ENCODE peak calls at places on chromosomes 5 and 9, in six cellular contexts. G is type B pancreatic cell, H is AG09309, C is A549, K is prostate gland, U is mesothelial cell of epicardium. R is an unnamed sample.

GRCh38 chr5:42703238-42703637 is 53.4 kb upstream of the CCDC152 start:
- DNase-seq in G (no peak), H (no peak), C (no peak), K (no peak), U (no peak), R (no peak)

GRCh38 chr5:10533218-10533617 is 30.7 kb upstream of the ANKRD33B start:
- DNase-seq in G (no peak), H (no peak), C (no peak), K (no peak), U (no peak), R (no peak)

GRCh38 chr5:142491260-142491659 is 166.4 kb upstream of the SPRY4 start:
- DNase-seq in G (no peak), H (no peak), C (no peak), K (no peak), U (no peak), R (no peak)

GRCh38 chr9:70159630-70160029 is 99.1 kb upstream of the SMC5 start:
- DNase-seq in G (no peak), H (peak), C (no peak), K (no peak), U (no peak), R (no peak)

GRCh38 chr5:39217365-39218281 is 1.7 kb downstream of the FYB1 start:
- DNase-seq in G (no peak), H (peak), C (peak), K (peak), U (peak), R (peak)

GRCh38 chr5:62576570-62577172 is 1.9 kb upstream of the LRRC70 start:
- DNase-seq in G (no peak), H (no peak), C (no peak), K (no peak), U (no peak), R (no peak)

GRCh38 chr9:36317766-36318165 is 59.5 kb upstream of the GNE start:
- DNase-seq in G (no peak), H (no peak), C (peak), K (no peak), U (no peak), R (no peak)

GRCh38 chr5:146772881-146773440 is 105.6 kb downstream of the PPP2R2B start:
- DNase-seq in G (no peak), H (no peak), C (no peak), K (no peak), U (no peak), R (no peak)

GRCh38 chr5:1789838-1790462 is 9.7 kb downstream of the MRPL36 start:
- DNase-seq in G (no peak), H (peak), C (no peak), K (no peak), U (no peak), R (no peak)

GRCh38 chr5:134143431-134143830 is 28.9 kb downstream of the TCF7 start:
- DNase-seq in G (peak), H (no peak), C (no peak), K (no peak), U (no peak), R (no peak)

GRCh38 chr5:177367323-177367848 is 9.7 kb downstream of the RGS14 start:
- DNase-seq in G (no peak), H (no peak), C (no peak), K (no peak), U (no peak), R (no peak)
- TF ChIP-seq CTCF in G (no peak), H (no peak), C (no peak), K (no peak), U (no peak), R (peak)

GRCh38 chr5:123537256-123537655 is 25.3 kb downstream of the CSNK1G3 start:
- DNase-seq in G (no peak), H (no peak), C (no peak), K (no peak), U (no peak), R (no peak)
- TF ChIP-seq CTCF in G (no peak), H (no peak), C (no peak), K (no peak), U (no peak), R (no peak)

GRCh38 chr9:31808770-31809169 is 575.7 kb upstream of the ACO1 start:
- DNase-seq in G (no peak), H (no peak), C (no peak), K (no peak), U (no peak), R (no peak)

GRCh38 chr9:31807574-31808256 is 576.7 kb upstream of the ACO1 start:
- DNase-seq in G (no peak), H (no peak), C (peak), K (no peak), U (no peak), R (no peak)
- TF ChIP-seq CTCF in G (no peak), H (no peak), C (no peak), K (no peak), U (no peak), R (no peak)

DNA sequence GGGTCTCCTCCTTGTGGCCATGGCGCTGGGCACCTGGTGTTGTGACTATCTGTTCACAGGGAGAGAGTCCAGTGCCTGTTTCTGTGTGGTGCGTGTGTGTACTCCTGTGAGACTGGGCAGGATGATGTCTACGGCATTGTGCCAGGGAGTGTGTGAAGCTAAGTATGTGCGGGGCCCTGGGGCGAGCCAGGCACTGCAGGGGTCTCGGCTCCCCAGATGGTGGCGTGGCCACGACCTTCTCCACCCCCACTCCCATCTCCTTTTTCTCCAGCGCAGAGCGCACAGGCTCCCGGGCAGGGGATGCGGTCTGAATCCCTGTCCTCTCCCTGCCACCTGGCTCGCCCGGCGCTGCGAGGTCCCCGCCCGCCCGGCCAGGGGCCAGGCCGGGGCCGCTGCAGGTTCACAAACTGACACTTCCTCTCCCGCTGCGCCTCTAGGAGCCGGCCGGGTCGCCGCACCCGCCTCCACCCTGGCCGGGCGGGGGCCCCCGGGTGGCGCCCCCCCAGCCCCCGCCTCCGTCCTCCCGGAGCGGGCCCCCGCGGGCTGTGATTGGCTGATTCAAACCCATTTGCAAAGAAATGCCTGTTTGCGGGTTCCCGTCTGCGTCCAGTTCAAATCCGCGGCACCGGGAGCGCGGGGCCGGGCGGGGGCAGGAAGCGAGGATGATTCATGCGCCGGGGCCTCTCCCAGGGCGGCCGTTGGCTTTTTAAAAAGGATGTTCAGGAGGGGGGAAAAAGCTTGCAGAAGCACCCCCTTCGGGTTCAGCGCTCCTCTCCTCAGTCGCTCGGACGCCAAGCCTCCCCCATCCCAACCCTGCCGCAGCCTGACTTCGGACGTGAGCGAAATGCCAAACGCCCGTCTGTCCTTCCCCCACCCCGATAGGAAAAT is 790 bp downstream of the PHF19 start:
- DNase-seq in G (no peak), H (no peak), C (peak), K (peak), U (no peak), R (peak)
- TF ChIP-seq CTCF in G (peak), H (no peak), C (no peak), K (peak), U (no peak), R (peak)

DNA sequence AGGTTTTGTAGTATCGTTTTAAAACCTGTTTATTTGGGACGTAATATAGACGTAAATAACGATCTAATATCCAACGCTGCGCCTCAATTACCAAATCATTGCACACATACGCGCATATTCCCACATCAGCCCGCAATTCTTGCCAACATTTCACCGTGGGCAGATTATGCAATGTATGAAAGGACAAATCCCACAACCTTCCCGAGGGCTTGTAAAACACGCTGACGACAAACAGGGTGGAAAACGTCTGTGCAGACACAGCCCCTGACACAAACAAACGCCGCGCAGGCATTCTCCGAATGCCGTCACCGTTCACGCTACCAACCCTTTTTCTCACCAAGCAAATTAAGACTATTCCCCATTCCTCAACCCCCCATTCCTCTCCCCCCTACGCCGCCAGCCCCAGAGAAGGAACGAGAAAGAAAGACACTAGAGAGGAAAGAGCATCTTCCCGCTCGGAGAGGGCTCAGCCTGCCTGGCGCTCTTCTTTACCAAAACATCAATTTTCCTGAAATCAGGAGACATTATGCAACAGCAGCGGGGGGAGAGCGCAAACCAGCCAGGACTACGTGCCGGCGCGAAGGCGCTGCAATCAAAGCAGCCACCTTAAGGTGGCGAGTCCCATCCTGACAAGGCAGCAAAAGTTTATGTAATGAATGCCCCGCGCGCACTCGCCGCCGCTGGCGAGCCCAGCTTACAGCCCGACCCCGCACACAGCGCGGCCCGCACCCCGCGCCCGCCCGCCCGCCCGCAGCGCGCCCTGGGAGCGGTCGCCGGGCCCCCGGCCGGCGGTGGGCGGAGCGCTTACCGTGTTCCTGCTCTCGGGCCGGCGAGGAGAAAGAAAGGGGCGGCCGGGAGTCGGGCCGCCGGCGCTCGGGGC is 560 bp downstream of the NFIL3 start:
- DNase-seq in G (no peak), H (peak), C (peak), K (peak), U (peak), R (no peak)
- TF ChIP-seq CTCF in G (peak), H (peak), C (peak), K (no peak), U (no peak), R (no peak)

GRCh38 chr5:82499845-82500244 is 221.7 kb upstream of the RPS23 start:
- DNase-seq in G (no peak), H (no peak), C (no peak), K (no peak), U (no peak), R (no peak)

GRCh38 chr5:82489668-82490067 is 211.5 kb upstream of the RPS23 start:
- DNase-seq in G (no peak), H (no peak), C (no peak), K (no peak), U (no peak), R (no peak)

GRCh38 chr5:82493217-82493616 is 215.1 kb upstream of the RPS23 start:
- DNase-seq in G (no peak), H (no peak), C (no peak), K (no peak), U (no peak), R (no peak)

GRCh38 chr5:82497242-82497641 is 219.1 kb upstream of the RPS23 start:
- DNase-seq in G (no peak), H (no peak), C (no peak), K (no peak), U (no peak), R (no peak)

GRCh38 chr5:82494942-82495341 is 216.8 kb upstream of the RPS23 start:
- DNase-seq in G (no peak), H (no peak), C (no peak), K (no peak), U (no peak), R (no peak)
- TF ChIP-seq CTCF in G (peak), H (no peak), C (no peak), K (no peak), U (no peak), R (peak)

DNA sequence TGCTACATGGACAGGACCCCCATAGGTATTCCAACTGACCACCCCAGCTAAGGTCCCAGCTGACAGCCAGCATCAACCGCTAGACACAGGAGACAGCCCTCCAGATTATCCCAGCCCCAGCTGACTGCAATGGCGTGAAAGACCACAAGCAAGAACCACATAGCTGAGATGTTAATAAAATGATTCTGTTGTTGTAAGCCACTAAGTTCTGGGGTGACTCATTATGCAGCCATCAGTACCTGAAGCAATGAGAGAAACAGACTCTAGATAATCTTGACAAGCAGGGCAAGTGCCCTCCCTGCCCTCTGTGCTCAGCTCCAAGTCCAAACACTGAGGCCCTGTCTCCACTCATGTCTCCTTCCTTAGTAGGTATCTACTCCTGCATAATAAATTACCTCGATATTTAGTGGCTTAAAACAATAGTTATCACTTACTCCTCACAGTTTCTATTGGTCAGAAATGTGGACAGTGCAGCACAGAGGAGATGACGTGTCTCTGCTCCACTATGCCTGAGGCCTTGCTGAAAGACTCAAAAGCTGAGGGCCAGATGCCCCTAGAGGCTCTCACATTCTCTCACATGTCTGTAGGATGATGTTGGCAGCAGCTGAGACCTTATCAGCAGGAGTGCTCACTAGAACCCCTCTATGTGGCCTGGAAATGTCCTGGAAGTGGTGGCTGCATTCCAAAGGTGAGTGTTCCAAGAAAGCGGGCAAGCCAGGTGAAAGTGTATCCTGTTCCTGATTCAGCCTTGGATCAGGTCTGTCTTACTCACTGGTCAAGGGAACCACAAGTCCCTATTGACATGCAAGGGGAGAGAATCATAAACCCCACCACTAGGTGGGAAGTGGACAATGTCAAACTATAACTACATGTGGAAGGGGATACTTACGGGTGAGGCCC is 2.5 kb downstream of the MGAT1 start:
- DNase-seq in G (no peak), H (peak), C (peak), K (no peak), U (no peak), R (no peak)
- TF ChIP-seq CTCF in G (no peak), H (peak), C (no peak), K (no peak), U (no peak), R (no peak)

GRCh38 chr5:167585184-167585583 is 706.3 kb upstream of the WWC1 start:
- DNase-seq in G (no peak), H (no peak), C (no peak), K (no peak), U (no peak), R (no peak)

GRCh38 chr5:167582916-167583315 is 708.5 kb upstream of the WWC1 start:
- DNase-seq in G (no peak), H (no peak), C (no peak), K (no peak), U (no peak), R (no peak)

GRCh38 chr5:167592114-167592513 is 699.3 kb upstream of the WWC1 start:
- DNase-seq in G (no peak), H (no peak), C (peak), K (no peak), U (no peak), R (no peak)

GRCh38 chr5:167582263-167582662 is 709.2 kb upstream of the WWC1 start:
- DNase-seq in G (no peak), H (no peak), C (peak), K (no peak), U (no peak), R (no peak)

DNA sequence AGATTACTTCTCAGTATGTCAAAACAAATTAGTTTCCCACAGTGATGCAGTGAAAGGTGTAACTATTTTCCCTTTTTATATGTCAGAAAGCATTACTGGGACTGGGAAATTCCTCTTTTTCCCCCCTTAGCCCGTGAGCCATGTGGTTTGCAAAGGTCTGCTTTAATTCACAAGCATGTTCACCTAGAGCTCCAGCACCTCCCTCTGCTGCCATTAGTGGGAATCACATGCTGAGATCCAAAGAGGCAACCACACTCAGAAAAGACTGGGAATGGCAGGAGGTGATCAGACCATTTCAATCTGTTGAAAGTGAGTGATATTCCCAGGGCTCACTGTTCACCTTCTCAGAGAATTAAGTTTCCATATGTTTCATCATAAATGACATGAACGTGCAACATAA is 703.7 kb upstream of the WWC1 start:
- DNase-seq in G (no peak), H (no peak), C (peak), K (no peak), U (no peak), R (no peak)
- TF ChIP-seq CTCF in G (peak), H (peak), C (peak), K (peak), U (peak), R (peak)